ENCODE peak calls at places on chromosomes 12 and 14, in nine cellular contexts. One of them, this sample, is unnamed.

GRCh38 chr14:22887990-22888378 is 5.0 kb downstream of the REM2 start:
- DNase-seq in epithelial cell of esophagus: no peak
- DNase-seq in fibroblast of lung: no peak
- DNase-seq in endodermal cell: no peak
- DNase-seq in EH: no peak
- DNase-seq in AML-193: no peak
- DNase-seq in left colon: peak; percentile 48
- DNase-seq in retina: peak; percentile 39
- DNase-seq in HCT116: no peak
- DNase-seq in this sample: no peak

GRCh38 chr12:122852336-122853275 is 17.3 kb downstream of the HIP1R start:
- DNase-seq in HCT116: no peak
- DNase-seq in epithelial cell of esophagus: no peak
- DNase-seq in fibroblast of lung: no peak
- DNase-seq in AML-193: no peak
- DNase-seq in retina: no peak
- DNase-seq in endodermal cell: peak; percentile 49
- DNase-seq in left colon: no peak
- DNase-seq in EH: no peak
- DNase-seq in this sample: no peak

GRCh38 chr14:69363055-69363454 is 35.0 kb downstream of the ERH start:
- DNase-seq in HCT116: no peak
- DNase-seq in endodermal cell: peak; percentile 87
- DNase-seq in AML-193: no peak
- DNase-seq in fibroblast of lung: peak; percentile 6
- DNase-seq in retina: peak; percentile 62
- DNase-seq in left colon: no peak
- DNase-seq in epithelial cell of esophagus: no peak
- DNase-seq in EH: peak; percentile 53
- DNase-seq in this sample: peak; percentile 23

GRCh38 chr12:2246358-2246757 is 193.6 kb downstream of the CACNA1C start:
- DNase-seq in AML-193: no peak
- DNase-seq in epithelial cell of esophagus: no peak
- DNase-seq in retina: no peak
- DNase-seq in endodermal cell: no peak
- DNase-seq in fibroblast of lung: no peak
- DNase-seq in EH: peak; percentile 53
- DNase-seq in left colon: no peak
- DNase-seq in HCT116: no peak
- DNase-seq in this sample: no peak

GRCh38 chr12:122835693-122836026 is 403 bp downstream of the HIP1R start:
- DNase-seq in epithelial cell of esophagus: peak; percentile 32
- DNase-seq in fibroblast of lung: no peak
- DNase-seq in endodermal cell: no peak
- DNase-seq in left colon: peak; percentile 56
- DNase-seq in retina: no peak
- DNase-seq in AML-193: no peak
- DNase-seq in EH: no peak
- DNase-seq in HCT116: no peak
- DNase-seq in this sample: no peak

GRCh38 chr12:68178774-68179439 is 19.4 kb upstream of the IFNG start:
- DNase-seq in fibroblast of lung: no peak
- DNase-seq in retina: no peak
- DNase-seq in EH: no peak
- DNase-seq in HCT116: no peak
- DNase-seq in endodermal cell: peak; percentile 53
- DNase-seq in left colon: no peak
- DNase-seq in AML-193: no peak
- DNase-seq in epithelial cell of esophagus: no peak
- DNase-seq in this sample: no peak

GRCh38 chr12:122182887-122183587 is at the start of gene LRRC43:
- DNase-seq in retina: peak; percentile 80
- DNase-seq in left colon: peak; percentile 55
- DNase-seq in AML-193: no peak
- DNase-seq in EH: peak; percentile 40
- DNase-seq in endodermal cell: peak; percentile 91
- DNase-seq in epithelial cell of esophagus: peak; percentile 25
- DNase-seq in HCT116: no peak
- DNase-seq in fibroblast of lung: peak; percentile 39
- DNase-seq in this sample: peak; percentile 22

GRCh38 chr12:4829161-4829792 is 80.4 kb upstream of the KCNA1 start:
- DNase-seq in endodermal cell: no peak
- DNase-seq in left colon: no peak
- DNase-seq in epithelial cell of esophagus: no peak
- DNase-seq in retina: no peak
- DNase-seq in HCT116: no peak
- DNase-seq in fibroblast of lung: no peak
- DNase-seq in EH: no peak
- DNase-seq in AML-193: no peak
- DNase-seq in this sample: no peak

GRCh38 chr14:91396959-91397815 is 20.4 kb downstream of the CCDC88C start:
- DNase-seq in AML-193: peak; percentile 36
- DNase-seq in HCT116: no peak
- DNase-seq in left colon: peak; percentile 83
- DNase-seq in endodermal cell: peak; percentile 74
- DNase-seq in retina: peak; percentile 28
- DNase-seq in fibroblast of lung: no peak
- DNase-seq in EH: no peak
- DNase-seq in epithelial cell of esophagus: peak; percentile 44
- DNase-seq in this sample: no peak

GRCh38 chr12:42588981-42589464 is 523 bp downstream of the PRICKLE1 start:
- DNase-seq in HCT116: no peak
- DNase-seq in epithelial cell of esophagus: peak; percentile 56
- DNase-seq in AML-193: no peak
- DNase-seq in retina: peak; percentile 82
- DNase-seq in EH: peak; percentile 28
- DNase-seq in endodermal cell: peak; percentile 91
- DNase-seq in left colon: no peak
- DNase-seq in fibroblast of lung: no peak
- DNase-seq in this sample: peak; percentile 13

GRCh38 chr12:57190037-57190436 is 26.6 kb upstream of the NXPH4 start:
- DNase-seq in fibroblast of lung: peak; percentile 35
- DNase-seq in retina: no peak
- DNase-seq in HCT116: no peak
- DNase-seq in endodermal cell: no peak
- DNase-seq in left colon: no peak
- DNase-seq in epithelial cell of esophagus: no peak
- DNase-seq in AML-193: no peak
- DNase-seq in EH: peak; percentile 49
- DNase-seq in this sample: no peak

GRCh38 chr14:22737052-22737451 is 29.4 kb upstream of the OXA1L start:
- DNase-seq in HCT116: no peak
- DNase-seq in AML-193: no peak
- DNase-seq in endodermal cell: no peak
- DNase-seq in left colon: no peak
- DNase-seq in fibroblast of lung: no peak
- DNase-seq in EH: no peak
- DNase-seq in epithelial cell of esophagus: no peak
- DNase-seq in retina: no peak
- DNase-seq in this sample: no peak

GRCh38 chr12:25436206-25436912 is 116.7 kb downstream of the LMNTD1 start:
- DNase-seq in left colon: no peak
- DNase-seq in HCT116: peak; percentile 70
- DNase-seq in epithelial cell of esophagus: peak; percentile 76
- DNase-seq in endodermal cell: peak; percentile 75
- DNase-seq in retina: peak; percentile 56
- DNase-seq in fibroblast of lung: peak; percentile 72
- DNase-seq in EH: peak; percentile 80
- DNase-seq in AML-193: peak; percentile 51
- DNase-seq in this sample: peak; percentile 48

GRCh38 chr12:43109626-43110345 is 442.2 kb downstream of the ADAMTS20 start:
- DNase-seq in AML-193: peak; percentile 7
- DNase-seq in left colon: no peak
- DNase-seq in HCT116: no peak
- DNase-seq in EH: peak; percentile 1
- DNase-seq in retina: no peak
- DNase-seq in epithelial cell of esophagus: peak; percentile 46
- DNase-seq in endodermal cell: no peak
- DNase-seq in fibroblast of lung: peak; percentile 32
- DNase-seq in this sample: no peak

GRCh38 chr14:68147331-68147730 is 327.8 kb downstream of the RAD51B start:
- DNase-seq in AML-193: no peak
- DNase-seq in left colon: no peak
- DNase-seq in EH: peak; percentile 36
- DNase-seq in retina: no peak
- DNase-seq in HCT116: no peak
- DNase-seq in fibroblast of lung: no peak
- DNase-seq in endodermal cell: no peak
- DNase-seq in epithelial cell of esophagus: no peak
- DNase-seq in this sample: no peak

GRCh38 chr12:91099836-91100235 is 11.5 kb downstream of the LUM start:
- DNase-seq in epithelial cell of esophagus: no peak
- DNase-seq in HCT116: no peak
- DNase-seq in AML-193: no peak
- DNase-seq in fibroblast of lung: no peak
- DNase-seq in EH: no peak
- DNase-seq in endodermal cell: no peak
- DNase-seq in left colon: no peak
- DNase-seq in retina: no peak
- DNase-seq in this sample: no peak

GRCh38 chr14:68349900-68350323 is 443.0 kb downstream of the ZFP36L1 start:
- DNase-seq in left colon: no peak
- DNase-seq in fibroblast of lung: no peak
- DNase-seq in endodermal cell: no peak
- DNase-seq in AML-193: no peak
- DNase-seq in retina: no peak
- DNase-seq in EH: no peak
- DNase-seq in epithelial cell of esophagus: peak; percentile 16
- DNase-seq in HCT116: no peak
- DNase-seq in this sample: no peak

GRCh38 chr12:57133013-57133569 is 4.8 kb downstream of the LRP1 start:
- DNase-seq in endodermal cell: peak; percentile 69
- DNase-seq in HCT116: no peak
- DNase-seq in AML-193: no peak
- DNase-seq in EH: peak; percentile 80
- DNase-seq in fibroblast of lung: peak; percentile 74
- DNase-seq in left colon: no peak
- DNase-seq in retina: no peak
- DNase-seq in epithelial cell of esophagus: no peak
- DNase-seq in this sample: no peak

GRCh38 chr12:100913872-100914600 is 119.5 kb downstream of the ANO4 start:
- DNase-seq in fibroblast of lung: no peak
- DNase-seq in retina: peak; percentile 8
- DNase-seq in left colon: no peak
- DNase-seq in HCT116: no peak
- DNase-seq in endodermal cell: no peak
- DNase-seq in epithelial cell of esophagus: peak; percentile 7
- DNase-seq in EH: no peak
- DNase-seq in AML-193: no peak
- DNase-seq in this sample: no peak

GRCh38 chr14:93035585-93035916 is 80.2 kb downstream of the ITPK1 start:
- DNase-seq in endodermal cell: no peak
- DNase-seq in epithelial cell of esophagus: no peak
- DNase-seq in AML-193: no peak
- DNase-seq in retina: no peak
- DNase-seq in left colon: no peak
- DNase-seq in fibroblast of lung: no peak
- DNase-seq in HCT116: no peak
- DNase-seq in EH: no peak
- DNase-seq in this sample: no peak

GRCh38 chr14:70595443-70596185 is 4.8 kb downstream of the MED6 start:
- DNase-seq in endodermal cell: peak; percentile 72
- DNase-seq in EH: no peak
- DNase-seq in fibroblast of lung: peak; percentile 18
- DNase-seq in retina: no peak
- DNase-seq in epithelial cell of esophagus: peak; percentile 26
- DNase-seq in AML-193: no peak
- DNase-seq in HCT116: no peak
- DNase-seq in left colon: no peak
- DNase-seq in this sample: no peak

This sample was measured in mucosa of gallbladder.